ENCODE peak calls at places on chromosomes 16 and 17, in four cellular contexts. S, F, T and N are unnamed samples.

GRCh38 chr16:25060920-25061319 is 45.8 kb upstream of the ARHGAP17 start:
- DNase-seq in S (no peak), F (no peak), T (no peak), N (no peak)

GRCh38 chr17:58783380-58783779 is 27.7 kb downstream of the PPM1E start:
- DNase-seq in S (no peak), F (no peak), T (no peak), N (no peak)

GRCh38 chr17:32495347-32496253 is 8.8 kb downstream of the CDK5R1 start:
- DNase-seq in S (peak; percentile 53), F (no peak), T (peak; percentile 19), N (no peak)

GRCh38 chr17:33200587-33200986 is 92.5 kb downstream of the ASIC2 start:
- DNase-seq in S (peak; percentile 23), F (no peak), T (no peak), N (no peak)

GRCh38 chr16:50588276-50588675 is 40.1 kb downstream of the NKD1 start:
- DNase-seq in S (no peak), F (no peak), T (no peak), N (no peak)

GRCh38 chr16:3152273-3153076 is 17.6 kb downstream of the ZNF213 start:
- DNase-seq in S (peak; percentile 91), F (peak; percentile 63), T (peak; percentile 72), N (peak; percentile 79)

GRCh38 chr17:72948115-72948514 is 144.4 kb downstream of the SLC39A11 start:
- DNase-seq in S (no peak), F (no peak), T (no peak), N (no peak)

GRCh38 chr16:556479-557173 is 3.6 kb upstream of the PRR35 start:
- DNase-seq in S (no peak), F (no peak), T (no peak), N (no peak)

GRCh38 chr17:82117139-82118090 is 19.4 kb upstream of the FASN start:
- DNase-seq in S (no peak), F (no peak), T (no peak), N (no peak)

GRCh38 chr17:83096401-83097220 is 17.2 kb downstream of the METRNL start:
- DNase-seq in S (no peak), F (no peak), T (no peak), N (no peak)

GRCh38 chr16:15518412-15519351 is 84.3 kb downstream of the BMERB1 start:
- DNase-seq in S (peak; percentile 63), F (no peak), T (no peak), N (no peak)

GRCh38 chr16:68406458-68407041 is 41.8 kb downstream of the SMPD3 start:
- DNase-seq in S (no peak), F (no peak), T (no peak), N (no peak)

GRCh38 chr17:44820631-44821196 is 9.4 kb downstream of the GJC1 start:
- DNase-seq in S (peak; percentile 91), F (no peak), T (no peak), N (no peak)

GRCh38 chr17:7830616-7831015 is 3.4 kb upstream of the KDM6B start:
- DNase-seq in S (no peak), F (no peak), T (no peak), N (no peak)

GRCh38 chr16:27303256-27304100 is 10.3 kb upstream of the IL4R start:
- DNase-seq in S (no peak), F (no peak), T (no peak), N (no peak)

GRCh38 chr16:78980825-78981224 is 619.7 kb downstream of the MAF start:
- DNase-seq in S (no peak), F (no peak), T (no peak), N (no peak)

GRCh38 chr17:50147841-50148225 is 2.6 kb downstream of the PPP1R9B start:
- DNase-seq in S (no peak), F (no peak), T (no peak), N (no peak)

DNA sequence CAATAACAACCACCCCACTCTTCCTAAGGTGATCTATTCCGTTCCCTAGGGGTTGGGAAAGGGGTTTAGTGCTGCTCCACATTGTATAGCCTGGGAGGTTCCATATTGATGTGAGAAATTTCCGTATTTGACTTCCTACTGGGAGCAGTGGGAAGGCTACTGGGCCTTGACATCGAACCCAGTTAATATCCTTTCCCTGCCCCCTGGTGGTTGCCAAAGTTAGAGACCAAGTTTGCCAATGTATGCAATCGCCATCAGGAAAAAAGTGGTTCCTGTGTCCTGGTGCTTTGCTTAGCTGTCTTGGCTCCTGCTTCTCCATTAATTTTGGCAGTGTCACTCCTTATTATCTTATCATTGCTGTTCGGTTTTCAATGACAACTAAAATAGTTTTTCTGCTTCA is 914.9 kb downstream of the KCNJ2 start:
- DNase-seq in S (peak; percentile 56), F (no peak), T (no peak), N (no peak)
- TF ChIP-seq CTCF in S (peak; percentile 53), F (peak; percentile 21), T (no peak), N (no peak)

DNA sequence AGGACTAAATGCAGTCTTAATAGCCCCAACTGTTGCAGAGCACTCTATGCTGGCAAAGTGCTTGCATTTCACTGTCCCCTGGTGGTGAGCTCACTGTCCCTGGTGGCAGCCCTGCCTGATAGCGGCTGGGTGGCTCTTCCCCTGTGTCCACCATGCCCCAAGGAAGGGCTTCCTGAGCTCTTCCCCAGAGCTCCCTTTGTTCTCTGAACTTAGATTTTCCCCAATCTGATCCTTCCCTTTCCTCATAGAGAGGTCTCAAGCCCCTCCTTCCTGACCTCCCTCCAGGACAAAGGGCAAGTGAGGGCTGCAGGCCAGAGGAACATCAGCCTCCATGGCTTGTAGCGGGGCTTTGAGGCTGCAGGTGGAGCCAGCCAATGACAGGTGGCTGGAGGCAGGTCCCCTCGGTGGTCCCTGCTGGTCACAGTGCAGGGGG is 17.0 kb downstream of the BEAN1 start:
- DNase-seq in S (no peak), F (no peak), T (no peak), N (no peak)
- TF ChIP-seq CTCF in S (no peak), F (no peak), T (no peak), N (no peak)

GRCh38 chr16:46688657-46689491 is at the start of gene VPS35:
- DNase-seq in S (peak; percentile 98), F (peak; percentile 99), T (peak; percentile 100), N (peak; percentile 100)
- TF ChIP-seq CTCF in S (no peak), F (no peak), T (no peak), N (peak; percentile 26)

GRCh38 chr16:88487920-88488842 is 35.1 kb downstream of the ZFPM1 start:
- DNase-seq in S (no peak), F (no peak), T (no peak), N (no peak)
- TF ChIP-seq CTCF in S (no peak), F (no peak), T (no peak), N (no peak)

DNA sequence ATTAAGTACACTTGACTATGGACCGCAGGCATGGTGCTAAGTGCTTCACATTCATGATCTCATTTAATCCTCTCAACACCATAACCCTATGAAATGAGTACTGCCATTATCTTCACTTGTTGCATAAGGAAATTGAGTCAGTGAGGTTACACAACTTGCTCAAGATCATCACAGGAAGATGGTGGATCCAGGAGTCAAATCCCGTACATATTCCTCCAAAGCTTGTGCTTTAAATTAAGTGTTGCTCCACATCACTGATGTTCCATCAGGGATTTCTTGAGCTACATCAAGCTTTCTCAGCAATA is 341.8 kb upstream of the DYNLRB2 start:
- DNase-seq in S (peak; percentile 63), F (no peak), T (no peak), N (no peak)
- TF ChIP-seq CTCF in S (no peak), F (no peak), T (no peak), N (no peak)